ENCODE peak calls at places on chromosomes 6 and 20, in nine cellular contexts. E is activated naive CD4-positive, alpha-beta T cell treated with anti-CD3 and anti-CD28 coated beads, Interleukin-2, amount 10 ng/mL, durations not matched to agents 7 days and 5 days; W is activated naive CD8-positive, alpha-beta T cell treated with anti-CD3 and anti-CD28 coated beads for 36 hours; C is right cardiac atrium; M is substantia nigra; O is stimulated activated CD4-positive, alpha-beta T cell treated with anti-CD3 and anti-CD28 coated beads, Interleukin-4, amount 100 ng/mL, for 1 hour; U is AG10803; J is transverse colon; H is WTC11. R is an unnamed sample.

GRCh38 chr20:44479643-44480042 is 4.0 kb downstream of the TTPAL start:
- DNase-seq in C (no peak), U (no peak), J (no peak), E (no peak), O (no peak), H (no peak), M (no peak), W (no peak), R (no peak)

GRCh38 chr20:64077876-64078551 is 1.3 kb downstream of the RGS19 start:
- DNase-seq in E (peak), W (peak), C (peak), O (peak), U (no peak), H (no peak), M (no peak), J (peak), R (peak)

GRCh38 chr6:6694368-6694780 is 105.9 kb downstream of the LY86 start:
- DNase-seq in J (no peak), O (no peak), M (no peak), U (no peak), C (peak), H (peak), W (no peak), E (no peak), R (no peak)

GRCh38 chr6:47221565-47221964 is 88.1 kb downstream of the TNFRSF21 start:
- DNase-seq in O (no peak), E (no peak), M (no peak), U (no peak), J (no peak), C (no peak), H (peak), W (no peak), R (no peak)

GRCh38 chr20:21513181-21513663 is 642 bp downstream of the NKX2-2 start:
- DNase-seq in W (no peak), E (no peak), O (no peak), J (no peak), U (no peak), M (no peak), C (no peak), H (peak), R (no peak)

GRCh38 chr20:46285740-46286139 is 22.6 kb downstream of the CDH22 start:
- DNase-seq in U (no peak), M (no peak), J (no peak), O (no peak), E (no peak), C (no peak), H (no peak), W (no peak), R (no peak)

GRCh38 chr6:157943964-157944283 is 37.7 kb upstream of the SYNJ2 start:
- DNase-seq in U (no peak), E (no peak), W (no peak), H (no peak), O (no peak), J (no peak), C (no peak), M (no peak), R (no peak)

GRCh38 chr6:155412335-155412734 is 43.3 kb downstream of the NOX3 start:
- DNase-seq in E (no peak), U (peak), C (no peak), W (no peak), O (no peak), J (no peak), M (no peak), H (no peak), R (no peak)

GRCh38 chr20:58891686-58892125 is 39.2 kb downstream of the GNAS start:
- DNase-seq in U (no peak), W (no peak), C (peak), M (no peak), J (peak), O (peak), E (peak), H (peak), R (peak)

GRCh38 chr6:89154131-89154530 is 8.3 kb downstream of the PM20D2 start:
- DNase-seq in U (no peak), M (no peak), W (no peak), H (no peak), O (no peak), C (no peak), E (no peak), J (no peak), R (no peak)

GRCh38 chr20:38220587-38220986 is 39.9 kb downstream of the KIAA1755 start:
- DNase-seq in U (no peak), H (no peak), C (no peak), J (no peak), M (no peak), E (no peak), O (no peak), W (no peak), R (no peak)

GRCh38 chr20:45008521-45009049 is 42.3 kb downstream of the STK4 start:
- DNase-seq in J (no peak), O (no peak), E (no peak), C (no peak), M (no peak), U (peak), H (no peak), W (no peak), R (no peak)

GRCh38 chr6:99282479-99283062 is 66.9 kb downstream of the FAXC start:
- DNase-seq in E (no peak), J (no peak), M (no peak), C (no peak), O (no peak), U (peak), H (no peak), W (no peak), R (no peak)

GRCh38 chr6:132483779-132484679 is 28.9 kb downstream of the STX7 start:
- DNase-seq in M (no peak), J (peak), U (peak), O (peak), W (peak), E (peak), H (no peak), C (no peak), R (peak)

GRCh38 chr6:164928366-164929154 is 380.8 kb downstream of the C6orf118 start:
- DNase-seq in E (no peak), U (peak), W (no peak), C (no peak), M (no peak), O (no peak), H (no peak), J (no peak), R (no peak)